ENCODE peak calls at places on chromosomes 1 and 21, in eight cellular contexts. I, Y, B, T, K, M, S and L are unnamed samples.

GRCh38 chr1:65224681-65225091 is 76.7 kb downstream of the AK4 start:
- DNase-seq in I (no peak), Y (no peak), B (no peak), T (no peak), K (no peak), M (no peak), S (no peak), L (no peak)

GRCh38 chr21:14488805-14489204 is 57.3 kb downstream of the SAMSN1 start:
- DNase-seq in I (no peak), Y (no peak), B (no peak), T (no peak), K (no peak), M (no peak), S (no peak), L (no peak)

GRCh38 chr1:236143104-236143948 is 987 bp downstream of the GPR137B start:
- DNase-seq in I (no peak), Y (peak; percentile 87), B (peak; percentile 19), T (peak; percentile 75), K (no peak), M (no peak), S (no peak), L (peak; percentile 15)

GRCh38 chr1:246142320-246142893 is 364.7 kb downstream of the SMYD3 start:
- DNase-seq in I (no peak), Y (peak; percentile 93), B (no peak), T (peak; percentile 83), K (no peak), M (no peak), S (no peak), L (no peak)

GRCh38 chr21:29870814-29871213 is 69.0 kb downstream of the GRIK1 start:
- DNase-seq in I (no peak), Y (no peak), B (no peak), T (no peak), K (no peak), M (no peak), S (no peak), L (no peak)

GRCh38 chr21:38505654-38506523 is 7.6 kb upstream of the ERG start:
- DNase-seq in I (no peak), Y (peak; percentile 89), B (peak; percentile 55), T (peak; percentile 74), K (no peak), M (peak; percentile 58), S (no peak), L (no peak)

GRCh38 chr1:242754926-242755325 is 230.4 kb upstream of the PLD5 start:
- DNase-seq in I (no peak), Y (no peak), B (no peak), T (no peak), K (no peak), M (no peak), S (no peak), L (no peak)

GRCh38 chr21:33968082-33968997 is 52.7 kb upstream of the ATP5PO start:
- DNase-seq in I (no peak), Y (peak; percentile 61), B (no peak), T (peak; percentile 69), K (no peak), M (no peak), S (no peak), L (no peak)

GRCh38 chr21:42059141-42059540 is 12.0 kb upstream of the UMODL1 start:
- DNase-seq in I (no peak), Y (no peak), B (no peak), T (no peak), K (no peak), M (no peak), S (no peak), L (no peak)

GRCh38 chr1:168441745-168442144 is 102.1 kb downstream of the XCL2 start:
- DNase-seq in I (no peak), Y (no peak), B (no peak), T (peak; percentile 4), K (no peak), M (no peak), S (no peak), L (no peak)

GRCh38 chr1:83716641-83717040 is 282.3 kb downstream of the TTLL7 start:
- DNase-seq in I (no peak), Y (no peak), B (no peak), T (no peak), K (no peak), M (no peak), S (no peak), L (no peak)

GRCh38 chr21:44867999-44868700 is 5.3 kb downstream of the PTTG1IP start:
- DNase-seq in I (no peak), Y (no peak), B (peak; percentile 46), T (no peak), K (no peak), M (no peak), S (no peak), L (peak; percentile 59)

GRCh38 chr1:158685068-158685467 is 1.4 kb downstream of the SPTA1 start:
- DNase-seq in I (no peak), Y (no peak), B (no peak), T (no peak), K (no peak), M (no peak), S (no peak), L (no peak)

GRCh38 chr21:39518055-39518844 is 66.5 kb downstream of the SH3BGR start:
- DNase-seq in I (peak; percentile 54), Y (peak; percentile 58), B (peak; percentile 62), T (peak; percentile 32), K (no peak), M (peak; percentile 58), S (no peak), L (peak; percentile 62)

GRCh38 chr1:234716907-234717375 is 107.0 kb upstream of the IRF2BP2 start:
- DNase-seq in I (no peak), Y (no peak), B (no peak), T (peak; percentile 37), K (peak; percentile 41), M (no peak), S (no peak), L (no peak)

GRCh38 chr1:69929278-69930057 is 275.9 kb downstream of the LRRC40 start:
- DNase-seq in I (no peak), Y (peak; percentile 69), B (no peak), T (peak; percentile 20), K (no peak), M (no peak), S (no peak), L (no peak)

GRCh38 chr21:36550761-36551160 is 70.8 kb upstream of the CLDN14 start:
- DNase-seq in I (no peak), Y (no peak), B (no peak), T (peak; percentile 45), K (no peak), M (no peak), S (no peak), L (no peak)

DNA sequence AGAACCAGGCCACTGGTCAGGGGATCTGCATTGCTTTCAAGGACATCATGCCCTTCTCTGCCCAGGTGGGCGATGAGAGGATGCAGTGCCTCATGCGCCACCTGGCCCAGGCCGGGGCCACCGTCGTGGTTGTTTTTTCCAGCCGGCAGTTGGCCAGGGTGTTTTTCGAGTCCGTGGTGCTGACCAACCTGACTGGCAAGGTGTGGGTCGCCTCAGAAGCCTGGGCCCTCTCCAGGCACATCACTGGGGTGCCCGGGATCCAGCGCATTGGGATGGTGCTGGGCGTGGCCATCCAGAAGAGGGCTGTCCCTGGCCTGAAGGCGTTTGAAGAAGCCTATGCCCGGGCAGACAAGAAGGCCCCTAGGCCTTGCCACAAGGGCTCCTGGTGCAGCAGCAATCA is 5.0 kb upstream of the ZBTB48 start:
- DNase-seq in I (no peak), Y (no peak), B (no peak), T (no peak), K (no peak), M (no peak), S (no peak), L (no peak)
- H3K4me3 ChIP-seq in I (no peak overlapping the region), Y (no peak overlapping the region), B (no peak overlapping the region), T (no peak overlapping the region), K (no peak overlapping the region), M (no peak overlapping the region), S (no peak overlapping the region), L (no peak overlapping the region)

GRCh38 chr1:1779691-1780597 is 1.7 kb upstream of the NADK start:
- DNase-seq in I (no peak), Y (peak; percentile 72), B (peak; percentile 68), T (peak; percentile 65), K (peak; percentile 80), M (no peak), S (no peak), L (peak; percentile 67)
- H3K4me3 ChIP-seq in I (no peak overlapping the region), Y (no peak overlapping the region), B (no peak overlapping the region), T (no peak overlapping the region), K (no peak overlapping the region), M (no peak overlapping the region), S (no peak overlapping the region), L (peak overlapping the region; percentile 62)

DNA sequence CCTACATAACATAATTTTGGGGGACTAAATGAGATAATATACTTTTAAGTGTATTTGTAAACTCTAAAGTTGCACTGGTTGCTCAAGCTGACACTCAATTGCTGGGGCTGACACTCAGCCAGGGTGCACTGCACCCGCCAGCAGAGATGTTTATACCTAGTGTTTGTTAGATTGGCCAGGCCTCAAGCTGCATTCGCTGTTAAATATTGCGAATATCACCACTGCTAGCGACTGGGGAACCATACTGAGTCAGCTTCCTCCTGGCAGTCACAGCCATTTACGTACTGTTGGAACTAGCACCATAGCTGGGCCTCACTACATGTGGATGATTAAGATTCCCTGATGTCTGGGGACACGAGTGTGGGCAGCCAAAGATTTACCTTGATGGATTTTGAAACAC is 12.7 kb upstream of the RWDD3 start:
- DNase-seq in I (no peak), Y (no peak), B (no peak), T (no peak), K (no peak), M (no peak), S (no peak), L (no peak)
- H3K4me3 ChIP-seq in I (no peak overlapping the region), Y (no peak overlapping the region), B (no peak overlapping the region), T (no peak overlapping the region), K (no peak overlapping the region), M (no peak overlapping the region), S (no peak overlapping the region), L (no peak overlapping the region)

DNA sequence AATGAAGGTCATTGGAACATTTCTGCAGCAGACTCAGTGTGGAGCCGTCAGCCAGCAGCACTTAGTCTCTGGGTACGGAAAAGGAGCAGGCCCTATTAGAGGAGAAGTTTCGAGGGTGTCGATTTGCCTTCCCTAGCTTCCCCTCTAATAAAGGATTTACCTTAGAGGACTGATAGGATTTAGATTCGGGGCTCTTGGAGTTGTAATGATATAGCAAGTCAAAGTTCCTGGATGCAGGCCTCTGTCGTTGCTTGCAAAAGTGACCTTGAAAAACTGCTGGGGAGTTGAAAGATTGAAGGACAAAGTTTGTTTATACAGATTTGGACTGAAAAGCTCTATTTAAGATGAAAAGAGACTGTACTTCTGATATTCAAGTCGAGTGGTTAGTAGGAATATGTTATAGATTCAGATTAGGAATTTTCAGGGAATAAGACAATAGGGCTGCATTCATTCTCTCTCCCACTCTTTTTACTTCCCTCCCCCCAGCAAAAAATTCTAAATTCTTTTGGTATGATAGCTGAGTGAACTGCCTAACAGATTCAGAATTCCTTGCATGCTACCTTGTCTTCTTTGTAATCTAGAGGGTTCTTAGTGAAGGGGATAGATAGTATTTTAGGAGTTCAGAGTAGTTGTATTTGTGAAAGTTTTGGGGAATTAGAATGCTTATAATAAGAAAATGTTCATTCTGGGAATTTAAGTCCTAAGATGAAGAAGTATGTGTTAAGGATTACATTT is 19.2 kb downstream of the NFYC start:
- DNase-seq in I (no peak), Y (no peak), B (no peak), T (no peak), K (no peak), M (no peak), S (no peak), L (no peak)
- H3K4me3 ChIP-seq in I (no peak overlapping the region), Y (peak overlapping the region; percentile 79), B (no peak overlapping the region), T (peak overlapping the region; percentile 21), K (peak overlapping the region; percentile 54), M (peak overlapping the region; percentile 52), S (peak overlapping the region; percentile 73), L (peak overlapping the region; percentile 90)

GRCh38 chr1:61132176-61133047 is 50.1 kb downstream of the NFIA start:
- DNase-seq in I (no peak), Y (peak; percentile 70), B (no peak), T (no peak), K (no peak), M (no peak), S (no peak), L (no peak)
- H3K4me3 ChIP-seq in I (no peak overlapping the region), Y (peak overlapping the region; percentile 13), B (no peak overlapping the region), T (no peak overlapping the region), K (peak overlapping the region; percentile 33), M (no peak overlapping the region), S (peak overlapping the region; percentile 39), L (no peak overlapping the region)